ENCODE peak calls at places on chromosomes 3 and 15, in nine cellular contexts. X, T, U, H, J, K, V, M and C are unnamed samples.

GRCh38 chr3:131350506-131350905 is 31.1 kb upstream of the NUDT16 start:
- DNase-seq in H (no peak), X (no peak), U (no peak), K (no peak), V (no peak), T (no peak), M (no peak), J (no peak), C (no peak)

GRCh38 chr3:182258538-182259177 is 534.6 kb upstream of the ATP11B start:
- DNase-seq in T (peak; percentile 56), V (no peak), J (no peak), H (no peak), X (no peak), K (no peak), M (peak; percentile 45), U (no peak), C (no peak)

GRCh38 chr3:66115858-66116654 is 77.3 kb upstream of the MAGI1 start:
- DNase-seq in X (peak; percentile 69), U (peak; percentile 34), H (no peak), M (peak; percentile 81), J (no peak), K (peak; percentile 66), V (no peak), T (peak; percentile 19), C (no peak)

GRCh38 chr3:60803156-60803555 is 448.1 kb downstream of the FHIT start:
- DNase-seq in K (no peak), H (no peak), U (no peak), V (no peak), M (no peak), T (no peak), X (no peak), J (no peak), C (no peak)

GRCh38 chr3:53169045-53169831 is 8.2 kb downstream of the PRKCD start:
- DNase-seq in H (no peak), X (no peak), J (no peak), U (no peak), V (no peak), T (peak; percentile 79), K (no peak), M (peak; percentile 71), C (peak; percentile 60)

GRCh38 chr3:169604568-169604967 is 58.9 kb downstream of the MECOM start:
- DNase-seq in J (no peak), M (no peak), U (no peak), H (no peak), X (no peak), T (no peak), V (no peak), K (no peak), C (no peak)

GRCh38 chr3:182238141-182238540 is 526.4 kb downstream of the SOX2 start:
- DNase-seq in J (no peak), U (no peak), V (peak; percentile 64), X (no peak), H (no peak), T (no peak), K (peak; percentile 65), M (no peak), C (no peak)

GRCh38 chr3:101803152-101803782 is 24.3 kb downstream of the NXPE3 start:
- DNase-seq in H (peak; percentile 48), J (peak; percentile 51), U (peak; percentile 42), V (no peak), T (peak; percentile 56), M (peak; percentile 74), K (peak; percentile 67), X (no peak), C (peak; percentile 58)

GRCh38 chr15:29849716-29850115 is 27.4 kb upstream of the TJP1 start:
- DNase-seq in H (no peak), K (no peak), X (no peak), U (no peak), M (no peak), T (no peak), J (no peak), V (no peak), C (no peak)

DNA sequence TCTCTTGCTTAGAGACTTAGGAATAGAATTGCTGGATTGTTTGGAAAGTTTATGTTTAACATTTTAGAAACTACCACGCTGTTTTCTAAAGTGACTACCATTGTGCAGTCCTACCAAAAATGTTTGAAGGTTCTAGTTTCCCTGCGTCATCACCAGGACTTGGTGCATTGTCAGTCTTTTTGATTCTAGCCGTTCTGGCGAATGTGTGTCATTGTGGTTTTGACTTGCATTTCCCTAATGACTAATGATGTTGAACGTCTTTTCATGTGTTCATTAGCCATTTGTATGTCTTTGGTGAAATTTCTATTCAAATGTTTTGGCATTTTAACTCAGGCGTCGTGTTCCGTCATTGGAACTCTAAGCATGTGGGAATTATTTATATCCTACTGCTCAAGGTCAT is 58.0 kb downstream of the CHD2 start:
- DNase-seq in T (no peak), H (no peak), V (no peak), M (no peak), U (no peak), K (no peak), X (no peak), J (no peak), C (no peak)
- TF ChIP-seq POLR2AphosphoS5 in T (no peak), H (no peak), V (no peak), M (no peak), U (no peak), K (no peak), X (no peak), J (no peak), C (no peak)

GRCh38 chr3:183264249-183264648 is 11.2 kb downstream of the B3GNT5 start:
- DNase-seq in H (no peak), T (no peak), U (no peak), V (no peak), M (no peak), X (no peak), J (no peak), K (no peak), C (no peak)
- H3K4me1 ChIP-seq in H (peaks cover 17% of the 10 kb centered on the region), T (no peaks in the 10 kb centered on the region), U (peaks cover 46% of the 10 kb centered on the region), V (peaks cover 44% of the 10 kb centered on the region), M (peaks cover 12% of the 10 kb centered on the region), X (peaks cover 70% of the 10 kb centered on the region), J (peaks cover 85% of the 10 kb centered on the region), K (no peaks in the 10 kb centered on the region), C (peaks cover 54% of the 10 kb centered on the region)

GRCh38 chr15:59111267-59111666 is 6.3 kb downstream of the CCNB2 start:
- DNase-seq in M (no peak), X (no peak), H (peak; percentile 31), J (no peak), K (no peak), V (peak; percentile 11), T (no peak), U (no peak), C (no peak)

GRCh38 chr15:59115047-59115446 is 10.1 kb downstream of the CCNB2 start:
- DNase-seq in H (no peak), U (no peak), M (no peak), V (no peak), K (no peak), T (no peak), X (no peak), J (no peak), C (no peak)

GRCh38 chr15:59116771-59117170 is 11.8 kb downstream of the CCNB2 start:
- DNase-seq in H (no peak), M (no peak), X (no peak), J (no peak), U (no peak), V (no peak), T (no peak), K (no peak), C (no peak)

GRCh38 chr15:59119625-59120024 is 14.7 kb downstream of the CCNB2 start:
- DNase-seq in K (no peak), J (no peak), V (no peak), H (no peak), U (no peak), M (no peak), X (no peak), T (no peak), C (no peak)

DNA sequence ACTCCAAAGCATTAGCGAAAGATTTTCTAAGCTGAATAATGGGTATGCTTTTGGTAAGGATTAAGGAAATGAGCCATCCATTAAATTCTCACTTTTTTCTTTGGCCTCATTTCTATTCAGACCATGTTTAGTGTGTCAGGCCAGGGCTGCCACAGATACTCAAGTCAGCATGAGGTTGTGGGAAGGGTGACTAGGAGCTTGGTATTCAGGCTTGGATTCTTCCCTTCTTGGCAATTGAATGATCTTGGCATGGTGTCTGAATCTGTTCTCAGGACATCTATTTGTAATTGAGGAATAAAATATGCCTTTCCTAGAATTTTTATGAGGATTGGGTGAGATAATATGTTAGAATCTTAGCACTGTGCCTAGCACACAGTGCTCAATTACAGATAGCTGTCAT is 11.2 kb downstream of the CCNB2 start:
- DNase-seq in U (no peak), T (no peak), M (no peak), H (no peak), V (no peak), K (no peak), X (no peak), J (no peak), C (no peak)
- TF ChIP-seq EP300 in U (no peak), T (no peak), M (no peak), H (no peak), V (no peak), K (no peak), X (no peak), J (no peak), C (no peak)

DNA sequence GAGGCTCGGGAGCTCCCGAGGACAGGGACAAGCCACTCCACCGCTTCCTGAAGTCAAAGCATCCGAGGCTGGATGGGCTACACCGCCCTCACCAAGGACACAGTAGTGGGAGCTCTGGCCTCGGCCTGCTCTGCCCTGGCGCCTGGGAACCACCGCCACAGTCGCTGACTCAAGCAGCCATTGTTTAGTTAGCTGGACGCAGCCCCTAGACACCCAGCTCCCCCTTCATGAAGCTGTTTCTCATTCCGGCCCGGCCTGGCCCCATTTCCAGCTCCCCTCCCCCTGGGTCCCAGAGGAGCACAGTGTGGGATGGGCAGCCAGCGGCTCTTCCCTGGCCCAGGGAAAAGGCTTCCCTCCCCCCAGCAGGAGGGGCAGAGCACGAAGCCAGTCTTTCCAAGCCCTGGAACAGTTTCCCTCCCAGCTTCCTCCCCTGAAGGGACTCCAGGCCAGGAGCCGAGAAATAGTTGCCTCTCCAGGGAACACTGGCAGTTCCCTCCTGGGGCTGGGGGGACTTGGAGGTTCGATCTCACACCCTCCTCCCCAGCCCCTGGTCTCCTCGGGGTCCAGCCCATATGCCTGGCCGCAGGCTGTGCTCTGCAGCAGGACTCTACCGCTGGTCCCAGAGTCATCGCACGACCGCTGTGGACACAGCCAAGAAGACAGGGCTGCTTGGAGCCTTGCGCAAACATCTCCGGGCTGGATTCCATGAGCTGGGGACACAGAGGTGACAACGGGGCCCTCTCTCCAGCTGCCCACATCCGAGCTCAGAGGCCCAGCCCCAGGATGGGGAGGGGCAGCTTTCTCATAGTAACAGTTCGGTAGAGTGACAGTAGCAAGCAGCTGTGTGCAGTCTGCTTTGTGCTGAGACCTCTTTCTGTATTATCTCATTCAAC is 10.0 kb downstream of the PLXND1 start:
- DNase-seq in T (peak; percentile 64), H (peak; percentile 42), V (no peak), X (peak; percentile 92), K (peak; percentile 93), J (peak; percentile 48), M (peak; percentile 91), U (no peak), C (peak; percentile 76)
- TF ChIP-seq POLR2AphosphoS5 in T (no peak), H (no peak), V (no peak), X (no peak), K (no peak), J (peak; percentile 22), M (peak; percentile 34), U (no peak), C (peak; percentile 18)